ENCODE peak calls at places on chromosome 19, in four cellular contexts. One of them, this sample, is unnamed.

GRCh38 chr19:48194041-48194871 is 23.8 kb downstream of the ZSWIM9 start:
- DNase-seq in H1: no peak
- DNase-seq in HepG2: peak; percentile 18
- DNase-seq in HCT116: no peak
- DNase-seq in this sample: peak; percentile 32

GRCh38 chr19:46806651-46807050 is 18.3 kb upstream of the SLC1A5 start:
- DNase-seq in HepG2: no peak
- DNase-seq in H1: no peak
- DNase-seq in HCT116: no peak
- DNase-seq in this sample: no peak

GRCh38 chr19:19405919-19406877 is 723 bp downstream of the GATAD2A start:
- DNase-seq in HepG2: no peak
- DNase-seq in HCT116: no peak
- DNase-seq in H1: no peak
- DNase-seq in this sample: peak; percentile 76

GRCh38 chr19:23116802-23117571 is at the start of gene ZNF730:
- DNase-seq in HCT116: no peak
- DNase-seq in HepG2: no peak
- DNase-seq in H1: peak; percentile 66
- DNase-seq in this sample: peak; percentile 69

GRCh38 chr19:45507864-45508680 is 793 bp downstream of the VASP start:
- DNase-seq in H1: no peak
- DNase-seq in HCT116: no peak
- DNase-seq in HepG2: no peak
- DNase-seq in this sample: peak; percentile 55

GRCh38 chr19:29264897-29265296 is 51.9 kb upstream of the UQCRFS1 start:
- DNase-seq in H1: no peak
- DNase-seq in HCT116: no peak
- DNase-seq in HepG2: no peak
- DNase-seq in this sample: no peak

GRCh38 chr19:19399733-19400438 is 5.6 kb upstream of the GATAD2A start:
- DNase-seq in H1: no peak
- DNase-seq in HepG2: no peak
- DNase-seq in HCT116: no peak
- DNase-seq in this sample: no peak

GRCh38 chr19:45160870-45161714 is at the start of gene NKPD1:
- DNase-seq in HepG2: no peak
- DNase-seq in HCT116: no peak
- DNase-seq in H1: no peak
- DNase-seq in this sample: no peak

GRCh38 chr19:43797118-43797517 is 5.1 kb downstream of the LYPD5 start:
- DNase-seq in HepG2: no peak
- DNase-seq in HCT116: no peak
- DNase-seq in H1: no peak
- DNase-seq in this sample: no peak

GRCh38 chr19:15595069-15595468 is 19.9 kb upstream of the CYP4F8 start:
- DNase-seq in HCT116: peak; percentile 80
- DNase-seq in H1: no peak
- DNase-seq in HepG2: no peak
- DNase-seq in this sample: no peak

GRCh38 chr19:10419646-10420443 is 493 bp upstream of the PDE4A start:
- DNase-seq in HCT116: peak; percentile 84
- DNase-seq in HepG2: no peak
- DNase-seq in H1: peak; percentile 94
- DNase-seq in this sample: peak; percentile 93

GRCh38 chr19:43755256-43755801 is 567 bp upstream of the SMG9 start:
- DNase-seq in HCT116: no peak
- DNase-seq in H1: no peak
- DNase-seq in HepG2: no peak
- DNase-seq in this sample: peak; percentile 75

GRCh38 chr19:48632692-48633147 is 4.5 kb downstream of the DBP start:
- DNase-seq in HCT116: no peak
- DNase-seq in HepG2: no peak
- DNase-seq in H1: no peak
- DNase-seq in this sample: no peak

GRCh38 chr19:17076539-17076919 is 952 bp downstream of the MYO9B start:
- DNase-seq in H1: no peak
- DNase-seq in HCT116: no peak
- DNase-seq in HepG2: no peak
- DNase-seq in this sample: no peak

GRCh38 chr19:23402388-23402787 is 7.1 kb upstream of the ZNF91 start:
- DNase-seq in H1: no peak
- DNase-seq in HepG2: no peak
- DNase-seq in HCT116: no peak
- DNase-seq in this sample: no peak

GRCh38 chr19:2550431-2551171 is 74.7 kb downstream of the GADD45B start:
- DNase-seq in HCT116: no peak
- DNase-seq in H1: no peak
- DNase-seq in HepG2: no peak
- DNase-seq in this sample: no peak

GRCh38 chr19:52962394-52963228 is at the start of gene ZNF816:
- DNase-seq in HepG2: peak; percentile 88
- DNase-seq in HCT116: peak; percentile 79
- DNase-seq in H1: peak; percentile 82
- DNase-seq in this sample: peak; percentile 98

DNA sequence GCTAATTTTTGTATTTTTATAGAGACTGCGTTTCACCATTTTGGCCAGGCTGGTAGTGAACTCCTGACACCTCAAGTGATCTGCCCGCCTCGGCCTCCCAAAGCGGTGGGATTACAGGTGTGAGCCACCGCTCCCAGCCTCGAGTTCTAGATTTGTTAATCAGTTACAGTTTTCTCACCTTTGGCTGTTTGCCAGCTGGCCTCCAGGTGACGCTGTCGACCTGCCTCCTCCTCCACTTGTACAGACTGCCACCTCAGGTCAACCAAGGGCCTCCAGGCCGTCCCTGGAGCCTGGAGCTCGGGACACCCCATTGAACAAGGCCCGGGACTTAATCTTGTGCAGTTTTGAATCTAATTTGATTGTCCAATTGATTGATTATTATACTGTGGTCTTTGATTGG is 45.5 kb downstream of the IER2 start:
- DNase-seq in HepG2: peak; percentile 80
- DNase-seq in H1: peak; percentile 47
- DNase-seq in HCT116: no peak
- DNase-seq in this sample: peak; percentile 50
- TF ChIP-seq CTCF in HepG2: peak; percentile 88
- TF ChIP-seq CTCF in H1: peak; percentile 99
- TF ChIP-seq CTCF in HCT116: peak; percentile 64
- TF ChIP-seq CTCF in this sample: peak; percentile 72

DNA sequence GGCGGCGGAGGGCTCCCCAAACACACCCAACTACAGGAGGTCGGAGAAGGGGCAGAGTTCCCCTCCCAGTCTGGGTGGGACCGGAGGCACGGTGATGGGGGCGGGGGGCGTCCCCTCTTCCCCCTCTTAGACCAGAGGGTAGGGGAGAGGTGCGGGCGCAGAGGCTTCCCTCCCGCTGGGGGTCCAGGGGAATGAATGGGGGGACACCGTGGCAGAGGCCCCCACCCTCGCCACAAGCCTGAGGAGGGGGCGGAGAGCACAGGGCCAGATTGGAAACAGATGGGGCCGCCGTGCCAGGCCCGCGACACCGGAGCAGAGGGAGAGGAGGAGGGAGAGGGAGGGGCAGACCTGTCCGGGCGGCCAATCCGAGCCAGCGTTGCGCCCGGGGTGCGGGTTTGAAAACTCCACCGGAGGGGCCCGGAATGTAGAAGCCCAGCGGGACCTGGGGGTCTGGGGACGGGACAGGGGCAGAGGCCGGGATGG is 47.0 kb downstream of the PTPRS start:
- DNase-seq in H1: no peak
- DNase-seq in HepG2: no peak
- DNase-seq in HCT116: no peak
- DNase-seq in this sample: peak; percentile 38
- TF ChIP-seq SRF in H1: no peak
- TF ChIP-seq SRF in HepG2: no peak
- TF ChIP-seq SRF in HCT116: no peak
- TF ChIP-seq SRF in this sample: no peak

GRCh38 chr19:38555200-38555599 is 62.6 kb downstream of the MAP4K1 start:
- DNase-seq in H1: no peak
- DNase-seq in HCT116: no peak
- DNase-seq in HepG2: no peak
- DNase-seq in this sample: no peak

GRCh38 chr19:38554676-38555141 is 63.0 kb downstream of the MAP4K1 start:
- DNase-seq in H1: no peak
- DNase-seq in HepG2: no peak
- DNase-seq in HCT116: no peak
- DNase-seq in this sample: no peak

GRCh38 chr19:38557205-38557799 is 60.5 kb downstream of the MAP4K1 start:
- DNase-seq in HepG2: no peak
- DNase-seq in HCT116: no peak
- DNase-seq in H1: no peak
- DNase-seq in this sample: peak; percentile 92

GRCh38 chr19:38559428-38560401 is 58.0 kb downstream of the MAP4K1 start:
- DNase-seq in H1: no peak
- DNase-seq in HepG2: no peak
- DNase-seq in HCT116: no peak
- DNase-seq in this sample: no peak

DNA sequence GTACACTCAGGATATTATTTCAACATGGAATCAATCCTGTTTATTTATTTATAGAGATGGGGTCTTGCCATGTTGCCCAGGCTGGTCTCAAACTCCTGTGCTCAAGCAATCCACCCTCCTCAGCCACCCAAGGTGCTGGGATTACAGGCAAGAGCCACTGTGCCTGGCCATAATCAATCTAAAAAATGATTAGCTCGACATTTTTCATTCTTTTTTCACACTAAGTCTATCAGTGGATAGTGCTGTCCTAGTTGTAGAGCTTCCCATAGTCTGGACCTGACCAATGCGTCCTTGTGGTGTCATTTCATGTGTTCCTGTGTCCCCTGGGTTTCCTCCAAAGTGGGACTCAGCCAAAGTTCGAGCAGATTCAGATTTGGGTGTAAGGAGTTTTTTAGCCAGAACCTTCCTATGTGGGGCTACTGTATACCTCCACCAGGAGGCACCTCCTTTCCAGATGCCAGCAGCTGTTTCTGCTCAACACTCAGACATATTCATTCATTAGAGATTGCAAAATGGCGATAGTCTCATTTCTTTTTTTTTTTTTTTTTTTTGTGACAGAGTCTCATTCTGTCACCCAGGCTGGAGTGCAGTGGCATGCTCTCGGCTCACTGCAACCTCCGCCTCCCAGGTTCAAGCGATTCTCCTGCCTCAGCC is 61.1 kb downstream of the MAP4K1 start:
- DNase-seq in HepG2: no peak
- DNase-seq in H1: no peak
- DNase-seq in HCT116: no peak
- DNase-seq in this sample: peak; percentile 43
- TF ChIP-seq CTCF in HepG2: no peak
- TF ChIP-seq CTCF in H1: no peak
- TF ChIP-seq CTCF in HCT116: no peak
- TF ChIP-seq CTCF in this sample: no peak

DNA sequence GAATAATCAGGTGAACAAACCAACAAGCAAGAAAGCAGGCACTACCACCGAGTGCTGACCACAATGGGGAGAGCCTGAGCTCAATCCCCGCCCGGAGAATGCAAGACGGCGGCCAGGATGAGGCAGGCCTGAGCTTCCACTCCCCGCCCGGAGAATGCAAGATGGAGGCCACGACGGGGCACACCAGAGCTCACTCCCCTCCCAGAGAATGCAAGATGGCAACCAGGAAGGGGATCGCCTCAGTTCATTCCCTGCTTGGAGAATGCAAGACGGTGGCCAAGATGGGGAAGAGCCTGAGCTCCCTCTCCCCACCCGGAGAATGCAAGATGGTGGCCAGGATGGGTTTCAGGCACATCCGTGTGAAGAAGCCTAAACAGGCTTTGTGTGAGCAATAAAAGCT is 24.7 kb upstream of the MIER2 start:
- DNase-seq in HCT116: no peak
- DNase-seq in HepG2: no peak
- DNase-seq in H1: no peak
- DNase-seq in this sample: no peak
- TF ChIP-seq SRF in HCT116: no peak
- TF ChIP-seq SRF in HepG2: no peak
- TF ChIP-seq SRF in H1: no peak
- TF ChIP-seq SRF in this sample: no peak

GRCh38 chr19:5109560-5109959 is 140.6 kb downstream of the KDM4B start:
- DNase-seq in HCT116: no peak
- DNase-seq in HepG2: no peak
- DNase-seq in H1: no peak
- DNase-seq in this sample: no peak
- TF ChIP-seq CTCF in HCT116: no peak
- TF ChIP-seq CTCF in HepG2: peak; percentile 5
- TF ChIP-seq CTCF in H1: peak; percentile 64
- TF ChIP-seq CTCF in this sample: peak; percentile 36

GRCh38 chr19:11578342-11579142 is 1.1 kb upstream of the ACP5 start:
- DNase-seq in H1: no peak
- DNase-seq in HepG2: peak; percentile 31
- DNase-seq in HCT116: no peak
- DNase-seq in this sample: peak; percentile 68
- TF ChIP-seq SRF in H1: no peak
- TF ChIP-seq SRF in HepG2: no peak
- TF ChIP-seq SRF in HCT116: no peak
- TF ChIP-seq SRF in this sample: no peak

GRCh38 chr19:55339225-55340143 is at the start of gene KMT5C:
- DNase-seq in HepG2: peak; percentile 100
- DNase-seq in HCT116: peak; percentile 100
- DNase-seq in H1: peak; percentile 100
- DNase-seq in this sample: peak; percentile 100
- TF ChIP-seq CTCF in HepG2: peak; percentile 59
- TF ChIP-seq CTCF in HCT116: no peak
- TF ChIP-seq CTCF in H1: no peak
- TF ChIP-seq CTCF in this sample: peak; percentile 48

GRCh38 chr19:42088471-42089190 is 12.7 kb downstream of the ZNF574 start:
- DNase-seq in HepG2: no peak
- DNase-seq in HCT116: no peak
- DNase-seq in H1: no peak
- DNase-seq in this sample: no peak

GRCh38 chr19:42089191-42089750 is 13.3 kb downstream of the ZNF574 start:
- DNase-seq in HepG2: no peak
- DNase-seq in H1: no peak
- DNase-seq in HCT116: no peak
- DNase-seq in this sample: no peak

GRCh38 chr19:42086770-42087550 is 11.0 kb downstream of the ZNF574 start:
- DNase-seq in HCT116: no peak
- DNase-seq in H1: no peak
- DNase-seq in HepG2: no peak
- DNase-seq in this sample: peak; percentile 65

GRCh38 chr19:42083537-42083936 is 7.6 kb downstream of the ZNF574 start:
- DNase-seq in H1: no peak
- DNase-seq in HCT116: no peak
- DNase-seq in HepG2: no peak
- DNase-seq in this sample: no peak

GRCh38 chr19:42086188-42086736 is 10.3 kb downstream of the ZNF574 start:
- DNase-seq in H1: no peak
- DNase-seq in HepG2: no peak
- DNase-seq in HCT116: no peak
- DNase-seq in this sample: no peak
- TF ChIP-seq SRF in H1: no peak
- TF ChIP-seq SRF in HepG2: no peak
- TF ChIP-seq SRF in HCT116: no peak
- TF ChIP-seq SRF in this sample: no peak